ENCODE peak calls at places on chromosomes 7 and 10, in ten cellular contexts. One of them, this sample, is unnamed.
A peak's percentile ranks its signal among the peaks of the same experiment; 100 is the strongest.

GRCh38 chr10:32237644-32238345 is 109.2 kb downstream of the EPC1 start:
- DNase-seq in AG04450: peak; percentile 21
- DNase-seq in AG10803: peak; percentile 82
- DNase-seq in cardiac muscle cell: no peak
- DNase-seq in GM23338: no peak
- DNase-seq in A673: no peak
- DNase-seq in fibroblast of the aortic adventitia: peak; percentile 75
- DNase-seq in MM.1S: no peak
- DNase-seq in AG09309: peak; percentile 37
- DNase-seq in CD8-positive, alpha-beta T cell: no peak
- DNase-seq in this sample: no peak

GRCh38 chr7:26787696-26788095 is 76.7 kb downstream of the SKAP2 start:
- DNase-seq in AG04450: no peak
- DNase-seq in AG10803: no peak
- DNase-seq in cardiac muscle cell: no peak
- DNase-seq in GM23338: peak; percentile 12
- DNase-seq in A673: peak; percentile 1
- DNase-seq in fibroblast of the aortic adventitia: no peak
- DNase-seq in MM.1S: no peak
- DNase-seq in AG09309: no peak
- DNase-seq in CD8-positive, alpha-beta T cell: no peak
- DNase-seq in this sample: no peak

GRCh38 chr10:43816351-43817321 is 168.0 kb upstream of the ZNF32 start:
- DNase-seq in AG04450: peak; percentile 47
- DNase-seq in AG10803: peak; percentile 97
- DNase-seq in cardiac muscle cell: peak; percentile 49
- DNase-seq in GM23338: no peak
- DNase-seq in A673: no peak
- DNase-seq in fibroblast of the aortic adventitia: peak; percentile 99
- DNase-seq in MM.1S: peak; percentile 82
- DNase-seq in AG09309: peak; percentile 89
- DNase-seq in CD8-positive, alpha-beta T cell: peak; percentile 58
- DNase-seq in this sample: peak; percentile 94

GRCh38 chr10:117938104-117938503 is 108.6 kb downstream of the RAB11FIP2 start:
- DNase-seq in AG04450: no peak
- DNase-seq in AG10803: no peak
- DNase-seq in cardiac muscle cell: no peak
- DNase-seq in GM23338: no peak
- DNase-seq in A673: no peak
- DNase-seq in fibroblast of the aortic adventitia: no peak
- DNase-seq in MM.1S: no peak
- DNase-seq in AG09309: no peak
- DNase-seq in CD8-positive, alpha-beta T cell: no peak
- DNase-seq in this sample: no peak

GRCh38 chr7:64878684-64879083 is 24.4 kb upstream of the ZNF273 start:
- DNase-seq in AG04450: no peak
- DNase-seq in AG10803: no peak
- DNase-seq in cardiac muscle cell: no peak
- DNase-seq in GM23338: no peak
- DNase-seq in A673: no peak
- DNase-seq in fibroblast of the aortic adventitia: no peak
- DNase-seq in MM.1S: no peak
- DNase-seq in AG09309: no peak
- DNase-seq in CD8-positive, alpha-beta T cell: no peak
- DNase-seq in this sample: no peak

GRCh38 chr10:71780722-71781121 is 7.4 kb upstream of the VSIR start:
- DNase-seq in AG04450: no peak
- DNase-seq in AG10803: no peak
- DNase-seq in cardiac muscle cell: no peak
- DNase-seq in GM23338: peak; percentile 46
- DNase-seq in A673: no peak
- DNase-seq in fibroblast of the aortic adventitia: no peak
- DNase-seq in MM.1S: no peak
- DNase-seq in AG09309: no peak
- DNase-seq in CD8-positive, alpha-beta T cell: no peak
- DNase-seq in this sample: no peak

GRCh38 chr10:71158902-71159301 is 53.5 kb upstream of the UNC5B start:
- DNase-seq in AG04450: no peak
- DNase-seq in AG10803: no peak
- DNase-seq in cardiac muscle cell: no peak
- DNase-seq in GM23338: no peak
- DNase-seq in A673: no peak
- DNase-seq in fibroblast of the aortic adventitia: no peak
- DNase-seq in MM.1S: no peak
- DNase-seq in AG09309: no peak
- DNase-seq in CD8-positive, alpha-beta T cell: no peak
- DNase-seq in this sample: no peak

GRCh38 chr10:116307450-116307849 is 16.8 kb upstream of the CCDC172 start:
- DNase-seq in AG04450: no peak
- DNase-seq in AG10803: no peak
- DNase-seq in cardiac muscle cell: no peak
- DNase-seq in GM23338: no peak
- DNase-seq in A673: no peak
- DNase-seq in fibroblast of the aortic adventitia: no peak
- DNase-seq in MM.1S: no peak
- DNase-seq in AG09309: no peak
- DNase-seq in CD8-positive, alpha-beta T cell: no peak
- DNase-seq in this sample: no peak

GRCh38 chr10:97116534-97117162 is 69.1 kb downstream of the SLIT1 start:
- DNase-seq in AG04450: no peak
- DNase-seq in AG10803: no peak
- DNase-seq in cardiac muscle cell: no peak
- DNase-seq in GM23338: no peak
- DNase-seq in A673: no peak
- DNase-seq in fibroblast of the aortic adventitia: no peak
- DNase-seq in MM.1S: no peak
- DNase-seq in AG09309: no peak
- DNase-seq in CD8-positive, alpha-beta T cell: no peak
- DNase-seq in this sample: no peak

GRCh38 chr10:97119058-97119832 is 66.5 kb downstream of the SLIT1 start:
- DNase-seq in AG04450: no peak
- DNase-seq in AG10803: no peak
- DNase-seq in cardiac muscle cell: no peak
- DNase-seq in GM23338: no peak
- DNase-seq in A673: no peak
- DNase-seq in fibroblast of the aortic adventitia: no peak
- DNase-seq in MM.1S: no peak
- DNase-seq in AG09309: no peak
- DNase-seq in CD8-positive, alpha-beta T cell: no peak
- DNase-seq in this sample: no peak

GRCh38 chr10:97120370-97120769 is 65.4 kb downstream of the SLIT1 start:
- DNase-seq in AG04450: no peak
- DNase-seq in AG10803: no peak
- DNase-seq in cardiac muscle cell: no peak
- DNase-seq in GM23338: no peak
- DNase-seq in A673: no peak
- DNase-seq in fibroblast of the aortic adventitia: no peak
- DNase-seq in MM.1S: no peak
- DNase-seq in AG09309: no peak
- DNase-seq in CD8-positive, alpha-beta T cell: no peak
- DNase-seq in this sample: no peak

GRCh38 chr10:97115846-97116245 is 69.9 kb downstream of the SLIT1 start:
- DNase-seq in AG04450: no peak
- DNase-seq in AG10803: no peak
- DNase-seq in cardiac muscle cell: no peak
- DNase-seq in GM23338: no peak
- DNase-seq in A673: no peak
- DNase-seq in fibroblast of the aortic adventitia: no peak
- DNase-seq in MM.1S: no peak
- DNase-seq in AG09309: no peak
- DNase-seq in CD8-positive, alpha-beta T cell: no peak
- DNase-seq in this sample: no peak

GRCh38 chr10:97117372-97117771 is 68.4 kb downstream of the SLIT1 start:
- DNase-seq in AG04450: no peak
- DNase-seq in AG10803: no peak
- DNase-seq in cardiac muscle cell: no peak
- DNase-seq in GM23338: peak; percentile 44
- DNase-seq in A673: no peak
- DNase-seq in fibroblast of the aortic adventitia: peak; percentile 11
- DNase-seq in MM.1S: no peak
- DNase-seq in AG09309: no peak
- DNase-seq in CD8-positive, alpha-beta T cell: no peak
- DNase-seq in this sample: no peak
- H3K4me3 ChIP-seq in AG04450: no peak overlapping the region
- H3K4me3 ChIP-seq in AG10803: no peak overlapping the region
- H3K4me3 ChIP-seq in cardiac muscle cell: no peak overlapping the region
- H3K4me3 ChIP-seq in GM23338: no peak overlapping the region
- H3K4me3 ChIP-seq in A673: no peak overlapping the region
- H3K4me3 ChIP-seq in fibroblast of the aortic adventitia: no peak overlapping the region
- H3K4me3 ChIP-seq in MM.1S: no peak overlapping the region
- H3K4me3 ChIP-seq in AG09309: no peak overlapping the region
- H3K4me3 ChIP-seq in CD8-positive, alpha-beta T cell: no peak overlapping the region
- H3K4me3 ChIP-seq in this sample: no peak overlapping the region

GRCh38 chr7:37833107-37833817 is 15.1 kb upstream of the NME8 start:
- DNase-seq in AG04450: no peak
- DNase-seq in AG10803: peak; percentile 53
- DNase-seq in cardiac muscle cell: peak; percentile 71
- DNase-seq in GM23338: peak; percentile 79
- DNase-seq in A673: peak; percentile 67
- DNase-seq in fibroblast of the aortic adventitia: peak; percentile 70
- DNase-seq in MM.1S: peak; percentile 68
- DNase-seq in AG09309: peak; percentile 13
- DNase-seq in CD8-positive, alpha-beta T cell: peak; percentile 39
- DNase-seq in this sample: peak; percentile 62
- H3K4me3 ChIP-seq in AG04450: no peak overlapping the region
- H3K4me3 ChIP-seq in AG10803: peak overlapping the region; percentile 55
- H3K4me3 ChIP-seq in cardiac muscle cell: no peak overlapping the region
- H3K4me3 ChIP-seq in GM23338: no peak overlapping the region
- H3K4me3 ChIP-seq in A673: peak overlapping the region; percentile 36
- H3K4me3 ChIP-seq in fibroblast of the aortic adventitia: peak overlapping the region; percentile 61
- H3K4me3 ChIP-seq in MM.1S: peak overlapping the region; percentile 68
- H3K4me3 ChIP-seq in AG09309: peak overlapping the region; percentile 38
- H3K4me3 ChIP-seq in CD8-positive, alpha-beta T cell: peak overlapping the region; percentile 46
- H3K4me3 ChIP-seq in this sample: peak overlapping the region; percentile 39

DNA sequence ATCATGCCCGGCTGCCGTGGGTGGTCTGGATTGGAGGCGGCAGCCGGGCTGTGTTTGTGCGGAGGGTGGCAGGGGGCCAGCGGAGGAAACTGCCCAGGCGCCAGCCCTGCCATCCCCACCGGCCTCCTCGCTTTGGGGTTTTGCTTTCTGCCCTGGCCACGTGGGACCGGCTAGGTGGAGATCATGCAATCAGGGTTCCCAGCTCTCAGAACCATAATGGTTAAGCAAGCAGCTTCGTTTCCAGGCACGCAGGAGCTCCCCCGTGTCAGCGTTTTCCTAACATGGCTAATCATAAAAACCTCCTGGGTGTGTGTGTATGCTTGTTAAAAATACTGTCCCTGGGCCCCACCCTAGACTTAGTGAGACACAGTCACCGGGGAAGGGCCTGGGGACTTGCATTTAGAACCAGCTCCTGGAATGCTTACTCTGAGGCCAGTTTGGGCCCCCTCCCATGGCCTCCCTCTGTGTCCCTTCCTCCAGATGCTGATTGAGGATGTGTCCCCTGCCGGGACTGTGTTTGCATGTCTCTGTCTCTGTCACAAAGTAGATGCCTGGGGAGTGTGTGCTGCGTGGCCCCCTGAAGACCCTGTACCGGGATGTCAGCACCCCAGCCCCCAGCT is 119.3 kb downstream of the CUX1 start:
- DNase-seq in AG04450: no peak
- DNase-seq in AG10803: peak; percentile 59
- DNase-seq in cardiac muscle cell: no peak
- DNase-seq in GM23338: peak; percentile 87
- DNase-seq in A673: peak; percentile 85
- DNase-seq in fibroblast of the aortic adventitia: peak; percentile 67
- DNase-seq in MM.1S: no peak
- DNase-seq in AG09309: no peak
- DNase-seq in CD8-positive, alpha-beta T cell: no peak
- DNase-seq in this sample: no peak
- H3K4me3 ChIP-seq in AG04450: peak overlapping the region; percentile 20
- H3K4me3 ChIP-seq in AG10803: peak overlapping the region; percentile 41
- H3K4me3 ChIP-seq in cardiac muscle cell: peak overlapping the region; percentile 3
- H3K4me3 ChIP-seq in GM23338: peak overlapping the region; percentile 48
- H3K4me3 ChIP-seq in A673: peak overlapping the region; percentile 33
- H3K4me3 ChIP-seq in fibroblast of the aortic adventitia: peak overlapping the region; percentile 13
- H3K4me3 ChIP-seq in MM.1S: no peak overlapping the region
- H3K4me3 ChIP-seq in AG09309: peak overlapping the region; percentile 20
- H3K4me3 ChIP-seq in CD8-positive, alpha-beta T cell: no peak overlapping the region
- H3K4me3 ChIP-seq in this sample: no peak overlapping the region

DNA sequence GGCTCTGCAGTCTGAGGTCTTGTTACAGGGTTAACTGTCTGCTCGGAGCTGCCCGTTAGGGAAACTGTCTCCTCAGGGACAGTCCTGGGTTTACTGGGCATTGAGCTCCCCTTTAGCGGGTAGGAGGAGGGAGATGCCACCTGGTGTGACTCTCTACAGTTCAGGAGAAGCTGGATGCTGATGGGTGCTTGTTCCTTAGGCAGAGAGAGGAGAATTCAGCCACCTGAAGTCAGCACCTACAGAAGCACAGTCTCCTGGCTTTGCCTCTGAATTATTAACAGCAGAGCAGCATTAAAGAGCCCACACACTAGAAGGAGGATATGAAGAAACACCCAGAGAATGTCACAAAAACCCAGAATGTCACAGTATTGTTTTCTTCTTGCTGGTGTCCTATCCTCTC is 656 bp downstream of the GIMAP4 start:
- DNase-seq in AG04450: no peak
- DNase-seq in AG10803: no peak
- DNase-seq in cardiac muscle cell: no peak
- DNase-seq in GM23338: no peak
- DNase-seq in A673: no peak
- DNase-seq in fibroblast of the aortic adventitia: no peak
- DNase-seq in MM.1S: no peak
- DNase-seq in AG09309: no peak
- DNase-seq in CD8-positive, alpha-beta T cell: no peak
- DNase-seq in this sample: no peak
- H3K4me3 ChIP-seq in AG04450: no peak overlapping the region
- H3K4me3 ChIP-seq in AG10803: no peak overlapping the region
- H3K4me3 ChIP-seq in cardiac muscle cell: no peak overlapping the region
- H3K4me3 ChIP-seq in GM23338: no peak overlapping the region
- H3K4me3 ChIP-seq in A673: no peak overlapping the region
- H3K4me3 ChIP-seq in fibroblast of the aortic adventitia: no peak overlapping the region
- H3K4me3 ChIP-seq in MM.1S: no peak overlapping the region
- H3K4me3 ChIP-seq in AG09309: no peak overlapping the region
- H3K4me3 ChIP-seq in CD8-positive, alpha-beta T cell: peak overlapping the region; percentile 88
- H3K4me3 ChIP-seq in this sample: peak overlapping the region; percentile 44

DNA sequence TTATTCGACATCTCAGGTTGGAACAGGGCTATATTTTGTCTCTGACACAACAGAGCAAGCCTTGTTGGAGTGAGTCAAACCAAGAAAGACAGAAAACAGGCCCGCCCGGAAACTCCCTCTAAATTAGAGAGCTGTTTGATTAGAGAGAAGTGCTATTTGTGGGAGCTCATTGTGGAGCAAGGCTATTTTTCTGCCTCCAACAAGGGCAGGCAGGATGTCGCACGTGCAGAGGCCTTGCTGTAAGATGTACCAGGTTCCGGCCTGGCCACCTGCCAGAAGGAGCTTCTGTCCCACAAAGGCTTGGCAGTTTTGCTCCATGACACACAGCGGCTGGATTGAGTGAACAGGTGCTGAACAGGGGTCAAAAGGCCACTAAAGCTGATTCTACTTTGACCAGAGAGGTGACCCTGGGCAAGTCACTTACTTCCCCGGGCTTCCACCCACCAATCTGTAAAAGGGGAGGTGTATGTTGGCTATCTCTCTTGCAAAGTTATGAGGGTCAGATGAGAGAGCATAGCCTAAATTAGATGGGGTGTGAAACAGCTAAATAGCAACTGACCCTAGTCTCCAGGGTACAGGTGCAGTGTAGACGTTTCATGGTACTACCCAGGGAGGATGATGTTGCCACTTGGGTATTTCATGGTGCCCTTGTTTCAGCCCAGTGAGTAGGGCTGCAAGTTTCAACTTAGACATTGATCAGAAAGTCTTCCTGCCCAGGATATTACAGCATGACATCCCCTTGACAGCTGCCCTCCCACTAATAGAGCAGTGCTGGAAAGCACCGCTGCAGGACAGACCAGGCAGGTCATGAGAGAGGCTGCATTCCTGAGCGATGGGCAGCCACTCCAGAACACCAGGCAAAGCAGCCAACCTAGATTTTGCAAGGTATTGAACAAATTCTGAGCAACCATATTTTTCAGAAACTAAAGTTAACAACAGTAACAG is 62.0 kb downstream of the VSTM4 start:
- DNase-seq in AG04450: no peak
- DNase-seq in AG10803: no peak
- DNase-seq in cardiac muscle cell: peak; percentile 73
- DNase-seq in GM23338: no peak
- DNase-seq in A673: no peak
- DNase-seq in fibroblast of the aortic adventitia: peak; percentile 10
- DNase-seq in MM.1S: peak; percentile 92
- DNase-seq in AG09309: no peak
- DNase-seq in CD8-positive, alpha-beta T cell: no peak
- DNase-seq in this sample: peak; percentile 27
- H3K4me3 ChIP-seq in AG04450: no peak overlapping the region
- H3K4me3 ChIP-seq in AG10803: no peak overlapping the region
- H3K4me3 ChIP-seq in cardiac muscle cell: no peak overlapping the region
- H3K4me3 ChIP-seq in GM23338: no peak overlapping the region
- H3K4me3 ChIP-seq in A673: no peak overlapping the region
- H3K4me3 ChIP-seq in fibroblast of the aortic adventitia: no peak overlapping the region
- H3K4me3 ChIP-seq in MM.1S: no peak overlapping the region
- H3K4me3 ChIP-seq in AG09309: no peak overlapping the region
- H3K4me3 ChIP-seq in CD8-positive, alpha-beta T cell: no peak overlapping the region
- H3K4me3 ChIP-seq in this sample: no peak overlapping the region